ENCODE peak calls at places on chromosome 4, in ten cellular contexts. T is stimulated activated CD4-positive, alpha-beta T cell treated with anti-CD3 and anti-CD28 coated beads, Interleukin-15, amount 100 ng/mL, for 1 hour; L is fibroblast of lung; I is activated CD8-positive, alpha-beta T cell treated with anti-CD3 and anti-CD28 coated beads, Interleukin-2, amount 10 ng/mL, durations not matched to agents 7 days and 5 days; J is colonic mucosa; S is fibroblast of the aortic adventitia; Y is astrocyte of the spinal cord; O is Ammon's horn; E is lower lobe of right lung; N is GM23338. Q is an unnamed sample.

GRCh38 chr4:106365613-106366012 is 3.0 kb downstream of the GIMD1 start:
- DNase-seq in L (peak; percentile 96), I (no peak), O (no peak), E (no peak), Y (peak; percentile 92), T (no peak), J (no peak), S (peak; percentile 94), N (no peak), Q (peak; percentile 55)

GRCh38 chr4:140856692-140857091 is 100.5 kb upstream of the TBC1D9 start:
- DNase-seq in I (no peak), N (peak; percentile 38), E (no peak), T (no peak), Y (peak; percentile 91), J (no peak), O (no peak), L (peak; percentile 88), S (peak; percentile 64), Q (no peak)

GRCh38 chr4:65546882-65547281 is 123.4 kb downstream of the EPHA5 start:
- DNase-seq in L (no peak), T (no peak), I (no peak), Y (no peak), O (peak; percentile 43), E (no peak), S (no peak), J (no peak), N (no peak), Q (no peak)

GRCh38 chr4:41994461-41994860 is 4.1 kb downstream of the SLC30A9 start:
- DNase-seq in Y (no peak), O (no peak), L (no peak), E (no peak), T (no peak), I (no peak), N (peak; percentile 36), S (no peak), J (no peak), Q (peak; percentile 50)

GRCh38 chr4:45566896-45567603 is 556.8 kb downstream of the GABRG1 start:
- DNase-seq in E (no peak), S (no peak), Y (no peak), I (no peak), N (no peak), T (no peak), L (no peak), O (no peak), J (no peak), Q (no peak)

GRCh38 chr4:169070895-169071218 is 60.8 kb upstream of the CBR4 start:
- DNase-seq in O (no peak), L (peak; percentile 64), Y (no peak), N (no peak), S (no peak), E (no peak), T (no peak), J (peak; percentile 81), I (no peak), Q (no peak)

GRCh38 chr4:125849869-125850268 is 535.1 kb downstream of the FAT4 start:
- DNase-seq in N (no peak), S (peak; percentile 72), Y (peak; percentile 82), T (no peak), L (peak; percentile 85), I (no peak), J (no peak), O (no peak), E (no peak), Q (peak; percentile 79)

GRCh38 chr4:188783606-188784157 is 644.4 kb downstream of the TRIML1 start:
- DNase-seq in Y (no peak), I (no peak), T (no peak), L (no peak), S (no peak), O (no peak), J (no peak), N (no peak), E (no peak), Q (no peak)

GRCh38 chr4:138275946-138276621 is 33.9 kb upstream of the SLC7A11 start:
- DNase-seq in Y (peak; percentile 90), N (no peak), O (peak; percentile 20), T (no peak), J (no peak), L (peak; percentile 89), E (no peak), S (peak; percentile 89), I (no peak), Q (no peak)

GRCh38 chr4:144696376-144696775 is 50.4 kb downstream of the HHIP start:
- DNase-seq in J (no peak), I (no peak), L (no peak), T (no peak), O (no peak), E (no peak), N (no peak), Y (no peak), S (peak; percentile 75), Q (no peak)

GRCh38 chr4:152171556-152171955 is 364.3 kb downstream of the FBXW7 start:
- DNase-seq in T (no peak), I (no peak), S (no peak), J (no peak), Y (no peak), E (no peak), O (no peak), L (no peak), N (no peak), Q (no peak)

GRCh38 chr4:107838138-107838618 is 13.4 kb downstream of the SGMS2 start:
- DNase-seq in Y (no peak), L (no peak), N (no peak), I (no peak), J (no peak), O (no peak), T (no peak), E (no peak), S (peak; percentile 65), Q (peak; percentile 39)

GRCh38 chr4:145390566-145390965 is 91.1 kb upstream of the SMAD1 start:
- DNase-seq in I (no peak), O (no peak), E (no peak), S (no peak), J (no peak), T (no peak), N (no peak), L (no peak), Y (no peak), Q (no peak)

GRCh38 chr4:183987529-183987946 is 82.4 kb downstream of the STOX2 start:
- DNase-seq in S (peak; percentile 85), N (peak; percentile 39), L (peak; percentile 91), J (peak; percentile 53), I (no peak), Y (peak; percentile 84), O (peak; percentile 85), E (peak; percentile 69), T (no peak), Q (no peak)

GRCh38 chr4:119659576-119659975 is 31.0 kb upstream of the PDE5A start:
- DNase-seq in I (no peak), Y (peak; percentile 59), L (peak; percentile 91), J (no peak), S (peak; percentile 85), O (no peak), T (no peak), E (no peak), N (no peak), Q (no peak)

GRCh38 chr4:96170198-96170597 is 330.3 kb downstream of the PDHA2 start:
- DNase-seq in J (no peak), L (no peak), I (no peak), T (no peak), O (no peak), S (no peak), N (peak; percentile 48), E (no peak), Y (no peak), Q (no peak)

GRCh38 chr4:15438939-15439524 is 11.2 kb downstream of the C1QTNF7 start:
- DNase-seq in O (no peak), S (no peak), E (no peak), I (no peak), N (no peak), L (peak; percentile 37), T (no peak), J (no peak), Y (peak; percentile 43), Q (peak; percentile 1)

GRCh38 chr4:76691767-76692689 is 205.9 kb downstream of the SOWAHB start:
- DNase-seq in I (no peak), L (no peak), O (no peak), N (no peak), E (no peak), S (no peak), J (no peak), T (no peak), Y (peak; percentile 45), Q (no peak)

GRCh38 chr4:8938137-8938536 is 66.5 kb upstream of the HMX1 start:
- DNase-seq in L (no peak), Y (no peak), N (no peak), J (no peak), T (no peak), I (no peak), E (no peak), S (no peak), O (no peak), Q (no peak)

GRCh38 chr4:55468724-55469123 is 73.0 kb downstream of the TMEM165 start:
- DNase-seq in J (no peak), T (no peak), I (no peak), L (peak; percentile 85), N (no peak), Y (peak; percentile 76), S (peak; percentile 33), E (no peak), O (no peak), Q (no peak)

GRCh38 chr4:169263791-169264392 is 6.9 kb downstream of the SH3RF1 start:
- DNase-seq in Y (no peak), O (no peak), T (no peak), I (no peak), N (no peak), J (peak; percentile 77), L (no peak), S (no peak), E (peak; percentile 71), Q (no peak)

GRCh38 chr4:28354874-28355273 is 1494.2 kb downstream of the STIM2 start:
- DNase-seq in E (no peak), S (no peak), L (no peak), T (no peak), O (peak; percentile 8), Y (no peak), I (no peak), N (no peak), J (no peak), Q (no peak)

GRCh38 chr4:61376301-61376700 is 176.2 kb downstream of the ADGRL3 start:
- DNase-seq in T (no peak), O (no peak), S (no peak), L (no peak), J (no peak), E (no peak), N (no peak), I (no peak), Y (no peak), Q (no peak)

GRCh38 chr4:9765091-9765490 is 16.3 kb upstream of the DRD5 start:
- DNase-seq in I (peak; percentile 34), T (no peak), J (peak; percentile 44), L (no peak), E (no peak), S (peak; percentile 2), Y (no peak), O (peak; percentile 42), N (peak; percentile 65), Q (peak; percentile 6)

GRCh38 chr4:142278171-142278570 is 567.9 kb downstream of the INPP4B start:
- DNase-seq in E (no peak), L (peak; percentile 62), O (no peak), Y (peak; percentile 52), T (no peak), I (no peak), S (no peak), N (no peak), J (no peak), Q (no peak)

GRCh38 chr4:125703443-125703842 is 388.7 kb downstream of the FAT4 start:
- DNase-seq in L (peak; percentile 60), E (no peak), S (peak; percentile 54), T (no peak), O (no peak), N (no peak), J (no peak), I (no peak), Y (peak; percentile 56), Q (no peak)

GRCh38 chr4:27490315-27490714 is 629.7 kb downstream of the STIM2 start:
- DNase-seq in N (no peak), L (no peak), J (no peak), O (no peak), E (no peak), I (no peak), T (no peak), S (no peak), Y (no peak), Q (no peak)

GRCh38 chr4:127586922-127587571 is 45.7 kb upstream of the INTU start:
- DNase-seq in T (no peak), J (no peak), O (no peak), I (no peak), E (no peak), L (peak; percentile 51), Y (peak; percentile 36), N (peak; percentile 86), S (peak; percentile 33), Q (peak; percentile 73)

Q was measured in OCI-M1.